ENCODE peak calls at places on chromosomes 4 and X, in nine cellular contexts. A, R, S, V, G, W, I, M and O are unnamed samples.
A peak's percentile ranks its signal among the peaks of the same experiment; 100 is the strongest.

GRCh38 chr4:7513731-7514130 is 79.0 kb upstream of the PSAPL1 start:
- DNase-seq in A (no peak), R (no peak), S (no peak), V (no peak), G (no peak), W (no peak), I (no peak), M (no peak), O (peak; percentile 82)

GRCh38 chr4:94454405-94454804 is 2.7 kb downstream of the PDLIM5 start:
- DNase-seq in A (no peak), R (no peak), S (no peak), V (no peak), G (no peak), W (no peak), I (no peak), M (no peak), O (no peak)

GRCh38 chrX:69109706-69110635 is 55.3 kb downstream of the PJA1 start:
- DNase-seq in A (no peak), R (no peak), S (peak; percentile 56), V (no peak), G (no peak), W (no peak), I (no peak), M (peak; percentile 36), O (peak; percentile 38)

GRCh38 chrX:104098151-104098808 is 14.0 kb upstream of the ZCCHC18 start:
- DNase-seq in A (peak; percentile 76), R (no peak), S (no peak), V (peak; percentile 43), G (peak; percentile 50), W (peak; percentile 72), I (no peak), M (peak; percentile 24), O (no peak)

GRCh38 chr4:10816571-10816970 is 132.0 kb upstream of the CLNK start:
- DNase-seq in A (no peak), R (no peak), S (no peak), V (no peak), G (no peak), W (no peak), I (no peak), M (no peak), O (no peak)

GRCh38 chr4:75892508-75892907 is 9.7 kb downstream of the PPEF2 start:
- DNase-seq in A (no peak), R (no peak), S (no peak), V (no peak), G (no peak), W (no peak), I (no peak), M (no peak), O (no peak)

GRCh38 chr4:66949424-66949823 is 595.9 kb downstream of the CENPC start:
- DNase-seq in A (no peak), R (no peak), S (no peak), V (no peak), G (no peak), W (peak; percentile 55), I (no peak), M (no peak), O (no peak)

GRCh38 chrX:55074851-55075467 is at the start of gene PAGE2B:
- DNase-seq in A (no peak), R (no peak), S (no peak), V (no peak), G (no peak), W (no peak), I (no peak), M (no peak), O (no peak)

GRCh38 chr4:85005865-85006377 is 39.4 kb upstream of the WDFY3 start:
- DNase-seq in A (no peak), R (no peak), S (no peak), V (no peak), G (no peak), W (peak; percentile 2), I (no peak), M (peak; percentile 15), O (peak; percentile 19)

GRCh38 chr4:51840791-51841190 is 2.2 kb upstream of the DCUN1D4 start:
- DNase-seq in A (no peak), R (no peak), S (no peak), V (no peak), G (no peak), W (no peak), I (no peak), M (no peak), O (no peak)

DNA sequence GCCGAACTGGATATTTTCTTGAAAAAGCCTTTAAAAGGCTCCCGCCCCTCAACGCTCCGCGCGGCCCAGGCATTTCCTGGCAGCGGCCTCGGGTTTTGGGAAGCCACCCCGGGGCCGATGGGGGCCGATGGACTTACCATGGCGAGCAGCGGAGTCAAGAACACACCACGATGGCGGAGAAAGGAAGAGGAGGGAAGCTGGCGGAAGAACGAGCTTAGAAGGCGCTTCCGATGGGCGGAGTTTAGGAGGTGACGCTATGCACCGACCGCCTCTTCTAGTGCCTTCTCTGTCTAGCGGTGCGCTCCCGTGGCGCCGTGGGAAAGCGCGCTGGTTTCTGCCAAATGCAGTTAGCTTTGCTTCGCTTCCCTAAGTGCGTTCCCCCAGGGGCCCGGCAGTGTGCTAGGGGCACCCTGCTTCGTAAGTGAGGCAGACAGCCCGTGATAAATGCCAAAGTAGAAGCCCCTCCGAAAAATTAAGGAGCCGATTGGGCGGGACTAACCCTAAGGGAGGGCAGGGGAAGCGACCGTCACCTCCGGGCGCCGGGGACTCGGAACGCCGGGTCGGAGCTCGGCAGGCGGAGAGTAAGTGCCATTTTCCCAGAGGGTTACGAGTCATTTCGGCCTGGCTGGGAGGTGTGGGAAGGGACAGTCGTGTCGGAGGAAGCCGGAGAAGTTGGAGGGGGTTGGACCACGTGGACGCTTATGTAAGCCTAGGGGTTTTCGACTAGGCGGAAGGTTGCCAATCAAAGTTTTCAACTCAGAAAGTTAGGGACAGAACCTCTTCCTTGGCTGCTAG is at the start of gene RPL39:
- DNase-seq in A (peak; percentile 90), R (peak; percentile 88), S (peak; percentile 75), V (peak; percentile 84), G (peak; percentile 87), W (peak; percentile 94), I (peak; percentile 85), M (peak; percentile 83), O (peak; percentile 50)
- TF ChIP-seq POLR2A in A (peak; percentile 93), R (peak; percentile 84), S (peak; percentile 18), V (peak; percentile 21), G (peak; percentile 40), W (peak; percentile 92), I (peak; percentile 47), M (no peak), O (peak; percentile 84)

DNA sequence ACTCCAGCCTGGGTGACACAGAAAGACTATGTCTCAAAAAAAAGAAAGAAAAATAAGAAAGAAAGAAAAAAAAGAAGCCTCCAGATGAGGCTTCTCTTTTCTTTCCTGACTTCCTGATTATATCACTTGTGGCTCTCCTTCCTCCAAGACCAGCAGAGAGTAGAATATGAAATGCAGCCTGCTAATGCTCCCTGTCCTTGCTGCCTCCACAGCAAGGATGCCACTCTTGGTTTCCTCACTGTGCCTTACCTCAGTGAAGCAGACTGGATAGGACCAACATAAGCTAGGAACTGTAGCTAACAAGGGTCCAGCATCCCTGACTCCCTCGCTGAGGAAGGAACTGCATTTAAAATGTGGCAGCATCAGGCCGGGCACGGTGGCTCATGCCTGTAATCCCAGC is 11.7 kb downstream of the SLC25A43 start:
- DNase-seq in A (no peak), R (no peak), S (no peak), V (no peak), G (no peak), W (no peak), I (no peak), M (no peak), O (no peak)
- TF ChIP-seq POLR2A in A (no peak), R (no peak), S (no peak), V (no peak), G (no peak), W (no peak), I (no peak), M (no peak), O (no peak)

GRCh38 chr4:140243345-140243753 is 89.4 kb upstream of the MAML3 start:
- DNase-seq in A (no peak), R (no peak), S (no peak), V (peak; percentile 54), G (peak; percentile 65), W (peak; percentile 30), I (no peak), M (no peak), O (no peak)
- TF ChIP-seq POLR2A in A (no peak), R (no peak), S (no peak), V (no peak), G (no peak), W (no peak), I (no peak), M (no peak), O (no peak)

GRCh38 chrX:149939271-149940014 is 1.2 kb upstream of the EOLA2 start:
- DNase-seq in A (peak; percentile 94), R (peak; percentile 97), S (peak; percentile 94), V (peak; percentile 95), G (peak; percentile 97), W (peak; percentile 90), I (peak; percentile 96), M (peak; percentile 93), O (peak; percentile 28)

GRCh38 chrX:149940015-149940716 is 1.9 kb upstream of the EOLA2 start:
- DNase-seq in A (peak; percentile 97), R (peak; percentile 97), S (peak; percentile 92), V (peak; percentile 94), G (peak; percentile 96), W (peak; percentile 97), I (peak; percentile 95), M (peak; percentile 95), O (peak; percentile 37)

GRCh38 chrX:149938427-149939270 is at the start of gene EOLA2:
- DNase-seq in A (peak; percentile 97), R (peak; percentile 98), S (peak; percentile 91), V (peak; percentile 95), G (peak; percentile 95), W (peak; percentile 97), I (peak; percentile 95), M (peak; percentile 95), O (peak; percentile 38)

DNA sequence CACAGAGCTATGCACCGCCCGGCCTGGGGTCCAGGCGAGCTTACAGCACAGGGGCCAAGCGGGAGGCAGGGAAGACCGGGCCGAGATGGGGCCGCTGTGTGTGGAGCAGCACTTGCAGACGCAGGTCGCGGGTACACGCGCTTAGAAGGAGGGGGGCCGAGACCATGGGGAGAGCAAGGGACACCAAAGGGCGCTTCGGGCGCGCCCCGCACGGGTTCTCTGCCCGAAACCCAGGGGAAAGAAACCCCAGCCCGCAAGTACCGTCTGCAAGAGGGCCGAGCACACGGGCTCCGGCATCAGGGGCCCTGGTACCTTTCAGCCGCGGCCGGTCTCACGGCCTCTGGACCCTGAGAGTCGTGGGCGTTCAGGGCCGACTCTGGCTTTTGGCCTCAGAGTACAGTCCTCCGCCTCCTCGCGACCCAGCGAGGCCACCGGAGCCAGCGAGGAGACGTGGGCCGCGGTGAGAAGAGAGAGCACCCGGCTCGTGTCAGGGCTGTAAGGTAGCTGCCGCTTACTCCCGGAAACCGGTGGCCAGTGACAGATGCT is 337 bp downstream of the EOLA2 start:
- DNase-seq in A (peak; percentile 63), R (no peak), S (no peak), V (peak; percentile 1), G (no peak), W (peak; percentile 27), I (no peak), M (no peak), O (no peak)
- TF ChIP-seq POLR2A in A (no peak), R (peak; percentile 65), S (no peak), V (no peak), G (no peak), W (no peak), I (no peak), M (no peak), O (no peak)

GRCh38 chr4:2259036-2259540 is 2.8 kb downstream of the MXD4 start:
- DNase-seq in A (no peak), R (no peak), S (peak; percentile 44), V (no peak), G (peak; percentile 8), W (no peak), I (peak; percentile 41), M (no peak), O (no peak)
- TF ChIP-seq POLR2A in A (no peak), R (no peak), S (no peak), V (no peak), G (no peak), W (no peak), I (no peak), M (no peak), O (no peak)

GRCh38 chr4:123649644-123650356 is 253.2 kb downstream of the SPRY1 start:
- DNase-seq in A (no peak), R (no peak), S (no peak), V (no peak), G (peak; percentile 80), W (peak; percentile 77), I (no peak), M (peak; percentile 50), O (no peak)
- TF ChIP-seq POLR2A in A (no peak), R (no peak), S (no peak), V (no peak), G (no peak), W (no peak), I (no peak), M (no peak), O (no peak)